ENCODE peak calls at places on chromosome 2, in four cellular contexts. Y is lower leg skin, Z is fibroblast of pulmonary artery, B is transverse colon. Q is an unnamed sample.

GRCh38 chr2:127121776-127122176 is 14.8 kb upstream of the BIN1 start:
- DNase-seq in Y (no peak), B (no peak), Z (peak; percentile 31), Q (no peak)

GRCh38 chr2:222915092-222915957 is 54.5 kb downstream of the ACSL3 start:
- DNase-seq in B (no peak), Z (peak; percentile 56), Y (no peak), Q (no peak)

GRCh38 chr2:72289283-72289682 is 141.6 kb upstream of the CYP26B1 start:
- DNase-seq in Z (no peak), B (no peak), Y (no peak), Q (no peak)

GRCh38 chr2:126996378-126996699 is 97.6 kb downstream of the TEX51 start:
- DNase-seq in Y (no peak), B (no peak), Z (no peak), Q (no peak)

GRCh38 chr2:30621836-30622235 is 174.8 kb downstream of the LCLAT1 start:
- DNase-seq in B (no peak), Y (no peak), Z (no peak), Q (no peak)

GRCh38 chr2:220619525-220620267 is 952.4 kb downstream of the EPHA4 start:
- DNase-seq in Z (peak; percentile 1), Y (peak; percentile 15), B (no peak), Q (no peak)

GRCh38 chr2:10283106-10284062 is 19.3 kb upstream of the HPCAL1 start:
- DNase-seq in Y (no peak), Z (peak; percentile 48), B (no peak), Q (peak; percentile 60)

GRCh38 chr2:159148891-159149290 is 137.6 kb downstream of the WDSUB1 start:
- DNase-seq in B (no peak), Y (no peak), Z (no peak), Q (no peak)

GRCh38 chr2:42139141-42139540 is 30.0 kb upstream of the EML4 start:
- DNase-seq in Y (no peak), Z (peak; percentile 61), B (no peak), Q (no peak)

GRCh38 chr2:2147024-2147900 is 183.8 kb downstream of the MYT1L start:
- DNase-seq in Y (no peak), Z (no peak), B (no peak), Q (no peak)

GRCh38 chr2:46195819-46196218 is 101.4 kb upstream of the EPAS1 start:
- DNase-seq in Z (no peak), Y (no peak), B (no peak), Q (no peak)

GRCh38 chr2:204933735-204934361 is 388.6 kb downstream of the PARD3B start:
- DNase-seq in B (no peak), Z (no peak), Y (no peak), Q (no peak)

GRCh38 chr2:233100192-233100998 is 40.3 kb downstream of the INPP5D start:
- DNase-seq in Y (no peak), B (peak; percentile 56), Z (no peak), Q (peak; percentile 94)

GRCh38 chr2:158783923-158784322 is 11.2 kb upstream of the DAPL1 start:
- DNase-seq in Y (no peak), B (no peak), Z (no peak), Q (no peak)

GRCh38 chr2:9764153-9764778 is 79.0 kb upstream of the TAF1B start:
- DNase-seq in Y (no peak), Z (no peak), B (no peak), Q (no peak)

GRCh38 chr2:46989491-46990230 is 74.1 kb upstream of the MCFD2 start:
- DNase-seq in Z (no peak), B (no peak), Y (no peak), Q (no peak)

GRCh38 chr2:14781148-14781547 is 148.6 kb downstream of the LRATD1 start:
- DNase-seq in Y (no peak), Z (no peak), B (no peak), Q (no peak)

GRCh38 chr2:20999906-21000645 is 43.8 kb downstream of the APOB start:
- DNase-seq in B (no peak), Z (no peak), Y (no peak), Q (peak; percentile 2)

GRCh38 chr2:202017940-202018339 is 15.7 kb upstream of the FZD7 start:
- DNase-seq in Z (no peak), B (no peak), Y (no peak), Q (no peak)

GRCh38 chr2:92074549-92074898 is 2796.7 kb upstream of the TEKT4 start:
- DNase-seq in Y (no peak), Z (no peak), B (no peak), Q (no peak)

GRCh38 chr2:189719531-189719930 is 43.1 kb downstream of the OSGEPL1 start:
- DNase-seq in B (no peak), Z (no peak), Y (no peak), Q (no peak)

GRCh38 chr2:182283512-182283911 is 143.3 kb downstream of the PDE1A start:
- DNase-seq in Y (no peak), Z (peak; percentile 73), B (no peak), Q (no peak)

GRCh38 chr2:74549685-74549971 is 4.1 kb downstream of the LOXL3 start:
- DNase-seq in Y (no peak), Z (no peak), B (no peak), Q (no peak)

GRCh38 chr2:237863659-237864029 is 4.2 kb downstream of the RAMP1 start:
- DNase-seq in B (no peak), Y (no peak), Z (no peak), Q (no peak)

GRCh38 chr2:98385050-98385699 is 38.9 kb downstream of the CNGA3 start:
- DNase-seq in B (peak; percentile 84), Z (peak; percentile 84), Y (peak; percentile 43), Q (peak; percentile 85)

GRCh38 chr2:181900007-181900651 is 8.6 kb downstream of the ITPRID2 start:
- DNase-seq in Z (no peak), B (no peak), Y (no peak), Q (no peak)

DNA sequence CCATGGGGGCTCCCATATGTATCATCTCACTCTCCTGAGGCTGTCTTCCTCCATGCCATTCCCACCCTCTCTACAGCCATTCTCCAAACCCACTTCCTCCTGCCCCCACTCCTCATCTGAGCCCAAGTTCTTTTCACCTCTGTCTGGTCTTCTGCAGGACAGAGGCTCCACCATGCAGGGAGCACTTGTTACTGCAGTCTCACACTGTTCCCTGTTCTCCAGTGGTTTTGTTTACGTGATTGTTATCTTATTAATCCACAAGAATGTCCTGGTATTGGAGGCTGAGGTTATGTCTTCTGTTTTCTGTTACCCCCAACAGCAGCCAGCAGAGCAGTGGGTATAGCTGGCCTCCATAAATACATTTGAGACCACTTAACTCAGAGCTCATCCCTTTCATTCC is 51.4 kb downstream of the PAX8 start:
- DNase-seq in B (no peak), Z (no peak), Y (no peak), Q (no peak)
- TF ChIP-seq CTCF in B (no peak), Z (no peak), Y (no peak), Q (no peak)

DNA sequence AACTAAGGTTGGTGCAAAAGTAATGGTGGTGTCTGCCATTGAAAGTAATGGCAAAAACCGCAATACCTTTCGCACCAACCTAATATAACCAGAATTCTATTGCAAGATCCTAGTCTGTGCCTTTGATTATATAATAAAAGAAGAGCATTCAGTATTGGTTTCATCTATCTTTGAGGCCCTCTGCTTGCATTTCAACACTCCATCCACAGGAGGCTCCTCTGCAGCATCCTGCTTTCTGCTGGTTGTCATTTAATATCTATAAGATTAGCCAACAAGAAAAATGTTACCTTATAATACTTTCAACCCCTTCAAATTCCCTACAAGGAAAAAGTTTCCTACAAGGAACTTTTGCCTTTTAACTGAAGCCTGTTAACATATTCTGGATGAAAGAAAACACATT is 139.2 kb downstream of the CDCA7 start:
- DNase-seq in Y (no peak), B (no peak), Z (no peak), Q (no peak)
- TF ChIP-seq CTCF in Y (no peak), B (no peak), Z (no peak), Q (no peak)

GRCh38 chr2:207320381-207321159 is 154.8 kb upstream of the KLF7 start:
- DNase-seq in Y (no peak), Z (no peak), B (no peak), Q (no peak)
- TF ChIP-seq CTCF in Y (no peak), Z (no peak), B (no peak), Q (no peak)

DNA sequence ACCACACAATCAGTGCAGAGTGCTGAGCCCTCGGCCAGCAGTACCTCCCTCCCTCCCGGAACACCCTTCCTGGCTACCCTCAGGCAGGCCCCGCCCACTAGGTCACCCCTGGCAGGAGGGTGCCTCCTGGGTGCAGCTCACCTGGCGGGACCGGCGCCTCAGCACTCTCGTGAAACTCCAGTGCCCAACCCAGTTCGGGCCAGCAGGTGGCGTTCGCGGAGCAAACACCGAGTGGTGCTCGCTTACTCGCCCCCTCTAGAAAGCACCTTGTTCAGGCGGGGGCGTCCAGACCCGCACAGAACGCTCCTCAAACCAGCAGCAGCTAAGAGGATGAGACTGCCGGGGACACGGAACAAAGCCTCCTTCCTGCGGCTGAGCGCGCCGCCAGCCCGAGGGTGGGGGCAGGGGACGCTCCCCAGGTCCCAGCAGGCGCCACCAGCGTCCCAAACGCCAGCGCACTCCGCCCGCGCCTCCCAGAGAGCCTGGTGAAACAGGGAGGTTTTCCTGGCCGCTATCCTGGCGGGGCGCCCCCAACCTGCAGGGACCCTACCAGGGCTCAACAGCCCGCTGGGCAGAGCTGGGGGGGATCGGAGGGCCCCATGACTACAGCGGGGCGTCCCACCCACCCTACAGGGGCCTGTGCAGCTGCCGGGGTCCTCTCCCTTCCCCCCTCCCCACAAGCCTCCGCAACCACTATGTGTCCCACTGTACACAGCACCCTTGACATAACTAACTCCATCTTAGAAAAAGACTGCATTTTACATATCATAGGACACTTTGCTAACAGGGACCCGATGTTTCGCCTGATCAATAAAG is 44.7 kb downstream of the MRPS5 start:
- DNase-seq in B (peak; percentile 87), Z (peak; percentile 50), Y (peak; percentile 43), Q (peak; percentile 98)
- TF ChIP-seq CTCF in B (peak; percentile 79), Z (peak; percentile 86), Y (no peak), Q (peak; percentile 90)

GRCh38 chr2:57139179-57139578 is 907.4 kb upstream of the VRK2 start:
- DNase-seq in Z (no peak), Y (no peak), B (no peak), Q (no peak)
- TF ChIP-seq CTCF in Z (no peak), Y (no peak), B (no peak), Q (no peak)

DNA sequence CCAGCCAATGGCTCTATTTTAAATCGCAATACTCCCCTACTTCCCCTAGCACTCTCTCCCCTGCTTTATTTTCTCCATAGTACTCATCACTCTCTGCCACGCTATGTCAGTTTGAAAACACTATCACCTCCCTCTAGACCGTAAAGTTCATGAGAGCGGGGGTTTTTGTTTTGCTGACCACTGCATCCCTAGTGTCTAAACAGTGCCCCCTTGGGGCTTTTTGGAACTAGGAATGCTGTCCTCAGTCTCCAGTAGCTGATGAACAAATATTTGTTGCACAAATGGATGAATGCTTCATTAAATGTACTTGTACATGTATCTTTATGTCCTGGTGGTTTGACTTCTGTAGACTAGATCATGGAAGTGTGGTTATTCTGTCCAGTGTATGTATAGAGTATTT is 44.2 kb downstream of the ATOH8 start:
- DNase-seq in Y (no peak), B (peak; percentile 8), Z (peak; percentile 72), Q (no peak)
- TF ChIP-seq CTCF in Y (no peak), B (peak; percentile 34), Z (peak; percentile 72), Q (no peak)